ENCODE peak calls at places on chromosomes 6 and 20, in four cellular contexts. One of them, this sample, is unnamed. For H3K36me3 and H3K4me1, the result is how much of the 10 kb centered on the place peaks cover.

GRCh38 chr20:51042064-51042463 is 19.2 kb upstream of the KCNG1 start:
- DNase-seq in fibroblast of lung: no peak
- DNase-seq in H1: no peak
- DNase-seq in GM23248: peak
- DNase-seq in this sample: no peak

GRCh38 chr6:137218917-137219663 is at the start of gene IFNGR1:
- DNase-seq in H1: peak
- DNase-seq in GM23248: peak
- DNase-seq in fibroblast of lung: peak
- DNase-seq in this sample: peak

GRCh38 chr6:63740709-63741108 is 105.1 kb downstream of the PHF3 start:
- DNase-seq in GM23248: peak
- DNase-seq in fibroblast of lung: peak
- DNase-seq in H1: no peak
- DNase-seq in this sample: peak

GRCh38 chr6:57324538-57324937 is 7.1 kb downstream of the PRIM2 start:
- DNase-seq in fibroblast of lung: no peak
- DNase-seq in H1: no peak
- DNase-seq in GM23248: peak
- DNase-seq in this sample: peak

GRCh38 chr6:110710115-110710514 is 105.2 kb downstream of the CDK19 start:
- DNase-seq in GM23248: no peak
- DNase-seq in fibroblast of lung: no peak
- DNase-seq in H1: no peak
- DNase-seq in this sample: no peak

GRCh38 chr6:167856999-167857660 is 30.4 kb downstream of the AFDN start:
- DNase-seq in H1: no peak
- DNase-seq in fibroblast of lung: peak
- DNase-seq in GM23248: peak
- DNase-seq in this sample: no peak

GRCh38 chr6:42779521-42779920 is 2.3 kb upstream of the BICRAL start:
- DNase-seq in GM23248: no peak
- DNase-seq in H1: no peak
- DNase-seq in fibroblast of lung: no peak
- DNase-seq in this sample: no peak

GRCh38 chr20:47133809-47134456 is 222.6 kb downstream of the ZMYND8 start:
- DNase-seq in GM23248: peak
- DNase-seq in H1: no peak
- DNase-seq in fibroblast of lung: peak
- DNase-seq in this sample: peak

GRCh38 chr20:32999603-33000250 is 4.5 kb downstream of the SUN5 start:
- DNase-seq in GM23248: peak
- DNase-seq in H1: no peak
- DNase-seq in fibroblast of lung: no peak
- DNase-seq in this sample: no peak

GRCh38 chr6:67248077-67248476 is 1387.0 kb upstream of the ADGRB3 start:
- DNase-seq in H1: no peak
- DNase-seq in GM23248: no peak
- DNase-seq in fibroblast of lung: no peak
- DNase-seq in this sample: no peak

GRCh38 chr6:41781302-41781711 is 725 bp downstream of the PRICKLE4 start:
- DNase-seq in fibroblast of lung: no peak
- DNase-seq in GM23248: no peak
- DNase-seq in H1: peak
- DNase-seq in this sample: no peak

GRCh38 chr6:133377219-133377618 is 136.1 kb downstream of the EYA4 start:
- DNase-seq in fibroblast of lung: no peak
- DNase-seq in GM23248: no peak
- DNase-seq in H1: no peak
- DNase-seq in this sample: no peak

GRCh38 chr20:63156221-63156671 is 59.7 kb downstream of the YTHDF1 start:
- DNase-seq in fibroblast of lung: no peak
- DNase-seq in GM23248: no peak
- DNase-seq in H1: no peak
- DNase-seq in this sample: no peak

GRCh38 chr6:136350914-136351313 is 61.3 kb upstream of the BCLAF1 start:
- DNase-seq in H1: no peak
- DNase-seq in GM23248: no peak
- DNase-seq in fibroblast of lung: no peak
- DNase-seq in this sample: no peak

GRCh38 chr6:151807513-151808330 is at the start of gene ESR1:
- DNase-seq in GM23248: peak
- DNase-seq in fibroblast of lung: no peak
- DNase-seq in H1: peak
- DNase-seq in this sample: peak

GRCh38 chr20:19958923-19959322 is 58.2 kb upstream of the NAA20 start:
- DNase-seq in GM23248: no peak
- DNase-seq in H1: no peak
- DNase-seq in fibroblast of lung: no peak
- DNase-seq in this sample: no peak

GRCh38 chr20:19961298-19961697 is 55.9 kb upstream of the NAA20 start:
- DNase-seq in GM23248: no peak
- DNase-seq in fibroblast of lung: no peak
- DNase-seq in H1: no peak
- DNase-seq in this sample: no peak

GRCh38 chr20:19960745-19961144 is 56.4 kb upstream of the NAA20 start:
- DNase-seq in fibroblast of lung: no peak
- DNase-seq in H1: no peak
- DNase-seq in GM23248: no peak
- DNase-seq in this sample: no peak

GRCh38 chr20:19956976-19957375 is 60.2 kb upstream of the NAA20 start:
- DNase-seq in GM23248: no peak
- DNase-seq in fibroblast of lung: no peak
- DNase-seq in H1: no peak
- DNase-seq in this sample: no peak

DNA sequence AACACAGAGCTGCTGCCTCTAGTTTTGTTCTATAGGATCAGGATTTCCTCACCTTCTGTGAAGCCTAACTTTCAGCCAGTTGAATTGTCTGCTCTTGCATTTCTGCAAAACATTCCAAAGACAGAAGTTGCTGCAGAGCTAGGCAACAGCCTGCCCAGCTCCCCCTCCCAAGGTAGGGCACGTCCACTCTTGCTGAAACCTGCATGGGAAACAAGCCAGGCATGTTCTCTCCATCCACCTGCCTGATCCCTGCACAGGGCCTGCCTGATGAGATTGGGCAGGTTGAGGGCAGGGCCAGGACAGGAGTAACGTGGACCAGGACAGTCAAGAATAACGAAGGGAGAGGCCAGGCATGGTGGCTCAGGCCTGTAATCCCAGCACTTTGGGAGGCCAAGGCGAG is 58.9 kb upstream of the NAA20 start:
- DNase-seq in H1: no peak
- DNase-seq in GM23248: no peak
- DNase-seq in fibroblast of lung: no peak
- DNase-seq in this sample: no peak
- H3K36me3 ChIP-seq in H1: under half
- H3K36me3 ChIP-seq in GM23248: under half
- H3K36me3 ChIP-seq in fibroblast of lung: under half
- H3K36me3 ChIP-seq in this sample: under half

DNA sequence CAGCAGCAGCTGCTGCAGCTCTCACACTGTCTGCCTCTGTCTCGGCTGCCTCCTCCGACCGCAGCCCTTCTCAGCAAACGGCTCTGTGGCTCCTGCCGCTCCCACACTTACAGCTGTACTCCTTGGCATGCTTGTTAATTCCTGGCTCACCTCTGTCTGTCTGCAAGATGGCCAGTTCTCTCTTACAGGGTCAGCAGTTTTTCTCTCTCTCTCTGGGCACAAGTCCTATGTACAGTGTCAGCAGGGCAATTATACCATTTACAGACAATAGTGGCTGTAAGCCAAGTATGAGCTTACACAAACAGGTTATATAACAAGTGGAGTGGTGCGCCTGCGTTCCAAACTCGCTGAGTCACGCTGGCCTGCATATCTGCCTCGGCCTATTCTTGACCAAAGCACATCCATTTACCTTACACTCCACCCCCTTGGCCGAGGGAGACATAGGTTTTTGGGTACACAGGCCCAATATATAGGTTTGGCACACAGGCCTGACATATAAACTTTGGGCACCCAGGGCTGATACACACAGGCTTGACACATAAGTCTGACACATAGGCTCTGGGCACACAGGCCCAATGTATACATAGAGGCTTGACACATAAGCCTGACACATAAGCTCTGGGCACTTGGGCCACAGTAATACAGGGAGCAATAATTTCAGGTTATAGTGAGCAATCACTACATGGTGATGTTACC is 4.4 kb downstream of the ZKSCAN3 start:
- DNase-seq in GM23248: peak
- DNase-seq in fibroblast of lung: peak
- DNase-seq in H1: no peak
- DNase-seq in this sample: no peak
- H3K4me1 ChIP-seq in GM23248: under half
- H3K4me1 ChIP-seq in fibroblast of lung: under half
- H3K4me1 ChIP-seq in H1: under half
- H3K4me1 ChIP-seq in this sample: under half

GRCh38 chr6:4906942-4907300 is 96.9 kb downstream of the RPP40 start:
- DNase-seq in GM23248: peak
- DNase-seq in fibroblast of lung: no peak
- DNase-seq in H1: peak
- DNase-seq in this sample: no peak
- H3K9ac ChIP-seq in GM23248: peak
- H3K9ac ChIP-seq in fibroblast of lung: no peak
- H3K9ac ChIP-seq in H1: no peak
- H3K9ac ChIP-seq in this sample: no peak

GRCh38 chr20:25288291-25289181 is 40.7 kb downstream of the PYGB start:
- DNase-seq in H1: no peak
- DNase-seq in GM23248: no peak
- DNase-seq in fibroblast of lung: no peak
- DNase-seq in this sample: no peak

GRCh38 chr20:25291432-25292133 is 43.7 kb downstream of the PYGB start:
- DNase-seq in H1: no peak
- DNase-seq in fibroblast of lung: no peak
- DNase-seq in GM23248: no peak
- DNase-seq in this sample: no peak

GRCh38 chr20:25290646-25291431 is 43.0 kb downstream of the PYGB start:
- DNase-seq in H1: no peak
- DNase-seq in fibroblast of lung: no peak
- DNase-seq in GM23248: no peak
- DNase-seq in this sample: no peak

GRCh38 chr20:25287631-25288290 is 39.9 kb downstream of the PYGB start:
- DNase-seq in GM23248: no peak
- DNase-seq in H1: no peak
- DNase-seq in fibroblast of lung: no peak
- DNase-seq in this sample: no peak

DNA sequence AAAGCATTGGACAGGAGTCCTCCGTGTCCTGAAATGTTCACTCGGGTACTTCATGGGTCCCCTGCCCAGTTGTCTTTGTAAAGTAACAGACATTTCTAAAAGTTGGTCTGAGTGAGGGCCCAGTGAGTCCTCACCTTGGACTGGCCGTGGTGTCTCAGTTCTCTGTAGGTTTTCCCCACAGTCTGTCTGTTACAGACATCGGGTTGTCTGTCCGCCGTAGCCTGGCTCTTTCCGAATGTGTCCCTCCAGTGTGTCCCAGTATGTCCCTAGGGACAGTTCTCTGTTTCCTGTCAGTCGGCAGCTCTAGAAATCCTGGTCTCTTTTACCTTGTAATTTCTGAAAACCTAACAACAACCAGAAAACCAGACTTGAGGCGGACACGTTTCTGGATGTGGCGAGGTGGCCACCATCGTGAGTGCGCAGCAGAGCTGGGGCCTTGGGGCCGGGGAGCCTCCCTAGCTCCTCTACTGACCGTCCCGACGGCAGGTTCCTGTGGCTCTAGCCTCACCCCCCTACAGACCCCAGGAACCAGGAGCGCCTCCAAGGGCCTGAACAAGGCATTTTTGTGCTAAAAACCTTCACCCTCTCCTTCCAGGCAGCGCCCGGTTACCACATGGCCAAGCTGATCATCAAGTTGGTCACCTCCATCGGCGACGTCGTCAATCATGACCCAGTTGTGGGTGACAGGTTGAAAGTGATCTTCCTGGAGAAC is 42.2 kb downstream of the PYGB start:
- DNase-seq in H1: no peak
- DNase-seq in GM23248: no peak
- DNase-seq in fibroblast of lung: no peak
- DNase-seq in this sample: no peak
- H3K36me3 ChIP-seq in H1: under half
- H3K36me3 ChIP-seq in GM23248: under half
- H3K36me3 ChIP-seq in fibroblast of lung: under half
- H3K36me3 ChIP-seq in this sample: half or more

DNA sequence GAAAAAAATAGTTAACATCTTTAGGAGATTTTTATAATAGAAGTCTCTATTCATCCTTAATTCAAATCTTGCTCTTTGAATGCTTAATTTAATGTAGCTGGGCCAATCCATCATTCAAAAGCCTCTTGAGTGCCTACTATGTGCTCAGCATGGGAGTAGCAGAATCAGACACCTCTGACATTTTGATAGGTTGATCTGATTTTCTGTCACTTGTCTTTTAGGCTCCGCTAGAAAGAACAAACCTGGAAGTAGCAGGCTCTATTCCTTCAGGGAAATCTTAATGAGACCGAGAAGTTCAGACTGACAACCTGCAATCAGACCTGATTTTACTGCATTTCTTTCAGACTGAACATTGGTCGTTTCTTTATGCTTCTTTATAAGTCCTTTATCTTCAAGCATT is 588.6 kb upstream of the MANEA start:
- DNase-seq in H1: no peak
- DNase-seq in fibroblast of lung: no peak
- DNase-seq in GM23248: no peak
- DNase-seq in this sample: no peak
- H3K4me1 ChIP-seq in H1: under half
- H3K4me1 ChIP-seq in fibroblast of lung: under half
- H3K4me1 ChIP-seq in GM23248: under half
- H3K4me1 ChIP-seq in this sample: under half

DNA sequence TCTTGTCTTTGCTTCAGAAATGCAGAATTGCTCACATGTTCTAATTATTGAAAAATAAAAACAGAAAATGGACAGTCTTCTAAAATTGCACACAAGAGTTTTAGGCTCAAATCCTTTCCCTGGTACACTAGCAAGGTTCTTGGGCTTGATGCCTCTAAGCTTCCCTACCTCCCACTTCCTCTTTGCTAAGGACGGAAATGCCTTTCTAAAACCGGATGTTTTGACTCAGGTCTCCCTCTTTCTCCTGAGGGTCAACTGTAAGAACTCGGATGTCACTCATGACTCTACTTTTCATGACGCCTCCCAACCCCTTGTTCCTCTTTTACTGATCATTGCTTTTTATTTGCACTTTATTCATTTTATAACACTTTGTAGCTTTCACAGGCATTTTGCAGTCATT is 613.5 kb downstream of the C6orf118 start:
- DNase-seq in GM23248: no peak
- DNase-seq in fibroblast of lung: no peak
- DNase-seq in H1: no peak
- DNase-seq in this sample: no peak
- H3K9ac ChIP-seq in GM23248: no peak
- H3K9ac ChIP-seq in fibroblast of lung: no peak
- H3K9ac ChIP-seq in H1: no peak
- H3K9ac ChIP-seq in this sample: no peak

GRCh38 chr20:35497320-35497719 is 32.1 kb downstream of the C20orf173 start:
- DNase-seq in fibroblast of lung: no peak
- DNase-seq in H1: no peak
- DNase-seq in GM23248: no peak
- DNase-seq in this sample: no peak
- H3K36me3 ChIP-seq in fibroblast of lung: under half
- H3K36me3 ChIP-seq in H1: half or more
- H3K36me3 ChIP-seq in GM23248: under half
- H3K36me3 ChIP-seq in this sample: half or more